ENCODE peak calls at places on chromosomes 11 and 22, in five cellular contexts. One of them, this sample, is unnamed.

GRCh38 chr11:110158317-110159200 is 65.4 kb downstream of the ZC3H12C start:
- DNase-seq in spleen: no peak
- DNase-seq in H1: no peak
- DNase-seq in brain microvascular endothelial cell: no peak
- DNase-seq in ascending aorta: no peak
- DNase-seq in this sample: no peak

GRCh38 chr11:131253885-131254204 is 116.6 kb upstream of the NTM start:
- DNase-seq in spleen: no peak
- DNase-seq in brain microvascular endothelial cell: no peak
- DNase-seq in H1: peak
- DNase-seq in ascending aorta: no peak
- DNase-seq in this sample: no peak

GRCh38 chr11:19957301-19957985 is 202.8 kb downstream of the DBX1 start:
- DNase-seq in brain microvascular endothelial cell: no peak
- DNase-seq in spleen: no peak
- DNase-seq in H1: no peak
- DNase-seq in ascending aorta: no peak
- DNase-seq in this sample: no peak

GRCh38 chr22:38879102-38879729 is 7.2 kb upstream of the CBX6 start:
- DNase-seq in ascending aorta: no peak
- DNase-seq in spleen: no peak
- DNase-seq in H1: no peak
- DNase-seq in brain microvascular endothelial cell: no peak
- DNase-seq in this sample: no peak

GRCh38 chr22:43999378-43999777 is 24.7 kb upstream of the PARVB start:
- DNase-seq in spleen: no peak
- DNase-seq in brain microvascular endothelial cell: no peak
- DNase-seq in ascending aorta: no peak
- DNase-seq in H1: no peak
- DNase-seq in this sample: no peak

GRCh38 chr11:87179621-87180020 is 141.9 kb downstream of the TMEM135 start:
- DNase-seq in ascending aorta: no peak
- DNase-seq in brain microvascular endothelial cell: no peak
- DNase-seq in H1: no peak
- DNase-seq in spleen: no peak
- DNase-seq in this sample: no peak

GRCh38 chr11:4027746-4028145 is 66.9 kb upstream of the RRM1 start:
- DNase-seq in spleen: no peak
- DNase-seq in ascending aorta: no peak
- DNase-seq in H1: no peak
- DNase-seq in brain microvascular endothelial cell: no peak
- DNase-seq in this sample: no peak

GRCh38 chr11:116215471-116216113 is 557.2 kb downstream of the BUD13 start:
- DNase-seq in ascending aorta: peak
- DNase-seq in brain microvascular endothelial cell: no peak
- DNase-seq in H1: no peak
- DNase-seq in spleen: no peak
- DNase-seq in this sample: no peak

DNA sequence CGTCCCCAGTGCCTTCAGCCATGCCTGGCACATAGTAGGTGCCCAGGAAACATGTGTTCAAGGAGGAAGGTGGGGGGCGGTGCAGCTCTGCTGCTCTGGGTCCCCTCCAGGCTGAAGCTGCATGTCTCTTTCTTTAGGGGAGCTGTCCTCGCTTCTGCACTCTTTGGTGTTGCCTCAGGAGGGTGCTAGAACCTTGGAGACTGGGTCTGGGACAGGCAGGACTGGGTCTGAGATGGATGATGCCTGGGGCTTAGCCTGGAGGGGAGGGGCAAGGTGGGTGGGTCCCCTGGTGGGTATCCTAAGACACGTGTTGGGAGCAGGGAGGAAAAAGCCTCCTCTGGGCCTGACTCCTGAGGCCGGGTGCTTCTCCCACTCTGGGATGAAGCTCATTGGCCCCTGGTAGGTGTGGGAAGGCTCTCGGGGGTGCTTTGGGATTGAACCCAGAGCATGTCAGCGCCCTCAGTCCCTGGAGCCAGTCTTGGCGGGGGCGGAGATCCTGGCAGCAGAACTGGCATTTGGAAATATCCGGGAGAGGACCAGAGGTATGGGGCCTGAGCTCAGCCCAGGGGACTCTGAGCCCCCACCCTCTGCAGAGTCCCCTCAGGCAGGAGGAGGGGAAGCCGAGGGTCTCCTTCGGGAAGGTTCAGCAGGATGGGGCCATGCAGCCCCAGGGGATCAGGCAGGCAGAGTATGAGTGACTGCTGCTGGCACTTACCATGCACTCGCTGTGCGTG is 6.7 kb upstream of the GSTP1 start:
- DNase-seq in spleen: no peak
- DNase-seq in ascending aorta: no peak
- DNase-seq in brain microvascular endothelial cell: no peak
- DNase-seq in H1: no peak
- DNase-seq in this sample: no peak
- TF ChIP-seq CTCF in spleen: no peak
- TF ChIP-seq CTCF in ascending aorta: no peak
- TF ChIP-seq CTCF in brain microvascular endothelial cell: peak
- TF ChIP-seq CTCF in H1: peak
- TF ChIP-seq CTCF in this sample: no peak

GRCh38 chr22:23213581-23214341 is 33.5 kb downstream of the BCR start:
- DNase-seq in H1: no peak
- DNase-seq in brain microvascular endothelial cell: no peak
- DNase-seq in ascending aorta: no peak
- DNase-seq in spleen: peak
- DNase-seq in this sample: no peak
- H3K27ac ChIP-seq in H1: no peak
- H3K27ac ChIP-seq in brain microvascular endothelial cell: no peak
- H3K27ac ChIP-seq in ascending aorta: peak
- H3K27ac ChIP-seq in spleen: peak
- H3K27ac ChIP-seq in this sample: no peak

GRCh38 chr11:117816151-117816741 is 8.3 kb downstream of the FXYD2 start:
- DNase-seq in spleen: peak
- DNase-seq in ascending aorta: no peak
- DNase-seq in H1: peak
- DNase-seq in brain microvascular endothelial cell: peak
- DNase-seq in this sample: no peak
- TF ChIP-seq CTCF in spleen: no peak
- TF ChIP-seq CTCF in ascending aorta: no peak
- TF ChIP-seq CTCF in H1: no peak
- TF ChIP-seq CTCF in brain microvascular endothelial cell: no peak
- TF ChIP-seq CTCF in this sample: no peak

GRCh38 chr11:117701781-117702180 is 95.2 kb downstream of the DSCAML1 start:
- DNase-seq in spleen: peak
- DNase-seq in ascending aorta: no peak
- DNase-seq in brain microvascular endothelial cell: no peak
- DNase-seq in H1: no peak
- DNase-seq in this sample: no peak

GRCh38 chr11:117706322-117706814 is 90.6 kb downstream of the DSCAML1 start:
- DNase-seq in spleen: no peak
- DNase-seq in H1: no peak
- DNase-seq in brain microvascular endothelial cell: no peak
- DNase-seq in ascending aorta: no peak
- DNase-seq in this sample: no peak

GRCh38 chr11:117703209-117703608 is 93.8 kb downstream of the DSCAML1 start:
- DNase-seq in ascending aorta: no peak
- DNase-seq in brain microvascular endothelial cell: no peak
- DNase-seq in spleen: no peak
- DNase-seq in H1: no peak
- DNase-seq in this sample: no peak

GRCh38 chr11:117704416-117705150 is 92.4 kb downstream of the DSCAML1 start:
- DNase-seq in brain microvascular endothelial cell: no peak
- DNase-seq in spleen: no peak
- DNase-seq in ascending aorta: no peak
- DNase-seq in H1: no peak
- DNase-seq in this sample: no peak

GRCh38 chr11:117705866-117706265 is 91.2 kb downstream of the DSCAML1 start:
- DNase-seq in H1: no peak
- DNase-seq in brain microvascular endothelial cell: no peak
- DNase-seq in spleen: no peak
- DNase-seq in ascending aorta: no peak
- DNase-seq in this sample: no peak
- H3K27ac ChIP-seq in H1: no peak
- H3K27ac ChIP-seq in brain microvascular endothelial cell: no peak
- H3K27ac ChIP-seq in spleen: no peak
- H3K27ac ChIP-seq in ascending aorta: no peak
- H3K27ac ChIP-seq in this sample: no peak

GRCh38 chr11:36069576-36070214 is 125.8 kb downstream of the LDLRAD3 start:
- DNase-seq in H1: peak
- DNase-seq in spleen: no peak
- DNase-seq in brain microvascular endothelial cell: no peak
- DNase-seq in ascending aorta: no peak
- DNase-seq in this sample: no peak
- TF ChIP-seq CTCF in H1: peak
- TF ChIP-seq CTCF in spleen: no peak
- TF ChIP-seq CTCF in brain microvascular endothelial cell: peak
- TF ChIP-seq CTCF in ascending aorta: no peak
- TF ChIP-seq CTCF in this sample: no peak

DNA sequence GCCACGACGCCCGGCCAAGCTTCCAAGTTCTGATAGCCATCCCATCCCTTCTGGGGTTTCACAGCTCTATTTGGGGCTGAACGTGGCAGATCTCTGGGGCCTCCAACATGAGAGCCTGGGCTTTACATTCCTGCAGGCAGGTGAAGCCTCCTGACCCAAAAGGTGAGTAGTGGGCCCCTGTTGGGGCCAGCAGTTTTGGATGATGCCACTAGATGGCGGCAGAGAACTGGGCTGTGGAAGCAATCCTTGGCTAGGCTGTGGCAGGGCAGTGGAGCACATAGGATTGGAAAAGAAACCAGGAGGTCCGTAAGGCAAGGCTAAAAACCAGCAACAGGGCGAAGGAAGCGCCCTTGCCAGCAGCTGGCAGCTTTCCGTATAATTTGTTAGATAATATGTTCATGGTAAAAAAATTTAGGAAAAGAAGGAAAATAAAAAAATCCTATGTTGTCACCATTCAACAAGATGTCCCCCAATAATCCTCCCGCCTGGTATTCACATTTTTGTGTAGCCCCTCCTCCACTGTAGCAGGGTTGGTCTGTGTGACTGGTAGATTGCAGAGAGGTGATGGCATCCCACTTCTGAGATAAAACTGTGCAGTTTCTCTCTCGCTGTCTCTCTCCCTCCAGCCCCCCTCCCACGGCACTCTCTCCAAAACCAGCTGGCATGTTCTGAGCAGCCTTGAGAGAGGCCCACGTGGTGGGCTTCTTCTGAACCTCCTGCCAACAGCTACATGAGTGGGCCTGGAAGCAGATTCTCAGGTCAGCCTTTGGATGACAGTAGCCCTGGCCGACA is 43.6 kb upstream of the OR4B1 start:
- DNase-seq in spleen: peak
- DNase-seq in brain microvascular endothelial cell: peak
- DNase-seq in ascending aorta: peak
- DNase-seq in H1: peak
- DNase-seq in this sample: no peak
- H3K27ac ChIP-seq in spleen: no peak
- H3K27ac ChIP-seq in brain microvascular endothelial cell: no peak
- H3K27ac ChIP-seq in ascending aorta: no peak
- H3K27ac ChIP-seq in H1: no peak
- H3K27ac ChIP-seq in this sample: no peak

This sample was measured in thoracic aorta.